ENCODE peak calls at places on chromosomes 7 and 10, in five cellular contexts. One of them, this sample, is unnamed.

GRCh38 chr7:36661135-36661840 is 63.0 kb downstream of the AOAH start:
- DNase-seq in HepG2: no peak
- DNase-seq in SK-N-SH: no peak
- DNase-seq in HCT116: peak
- DNase-seq in H1: no peak
- DNase-seq in this sample: no peak

GRCh38 chr10:30788307-30788706 is 158.8 kb upstream of the LYZL2 start:
- DNase-seq in HepG2: no peak
- DNase-seq in HCT116: no peak
- DNase-seq in H1: no peak
- DNase-seq in SK-N-SH: no peak
- DNase-seq in this sample: no peak

GRCh38 chr7:768881-769504 is 41.9 kb upstream of the PRKAR1B start:
- DNase-seq in HepG2: no peak
- DNase-seq in SK-N-SH: peak
- DNase-seq in HCT116: no peak
- DNase-seq in H1: peak
- DNase-seq in this sample: no peak

GRCh38 chr7:12250232-12250631 is 39.1 kb downstream of the TMEM106B start:
- DNase-seq in H1: no peak
- DNase-seq in SK-N-SH: no peak
- DNase-seq in HCT116: no peak
- DNase-seq in HepG2: no peak
- DNase-seq in this sample: no peak

GRCh38 chr10:103852856-103853255 is 2.5 kb downstream of the SH3PXD2A start:
- DNase-seq in H1: no peak
- DNase-seq in HCT116: no peak
- DNase-seq in SK-N-SH: no peak
- DNase-seq in HepG2: no peak
- DNase-seq in this sample: no peak

GRCh38 chr10:6083523-6084475 is 5.0 kb upstream of the RBM17 start:
- DNase-seq in HepG2: no peak
- DNase-seq in HCT116: no peak
- DNase-seq in H1: no peak
- DNase-seq in SK-N-SH: no peak
- DNase-seq in this sample: no peak

GRCh38 chr7:84614821-84615506 is 420.4 kb upstream of the SEMA3A start:
- DNase-seq in HCT116: peak
- DNase-seq in H1: no peak
- DNase-seq in SK-N-SH: no peak
- DNase-seq in HepG2: no peak
- DNase-seq in this sample: peak

GRCh38 chr10:122140941-122141623 is 130.0 kb upstream of the BTBD16 start:
- DNase-seq in H1: no peak
- DNase-seq in HepG2: peak
- DNase-seq in SK-N-SH: no peak
- DNase-seq in HCT116: peak
- DNase-seq in this sample: no peak

GRCh38 chr7:141053626-141054025 is 20.2 kb upstream of the TMEM178B start:
- DNase-seq in SK-N-SH: no peak
- DNase-seq in H1: no peak
- DNase-seq in HCT116: no peak
- DNase-seq in HepG2: no peak
- DNase-seq in this sample: no peak

GRCh38 chr10:33055636-33056035 is 97.6 kb upstream of the ITGB1 start:
- DNase-seq in HepG2: no peak
- DNase-seq in SK-N-SH: no peak
- DNase-seq in HCT116: no peak
- DNase-seq in H1: no peak
- DNase-seq in this sample: no peak

GRCh38 chr7:14305233-14305866 is 315.9 kb upstream of the ETV1 start:
- DNase-seq in SK-N-SH: no peak
- DNase-seq in HCT116: peak
- DNase-seq in HepG2: no peak
- DNase-seq in H1: no peak
- DNase-seq in this sample: no peak

GRCh38 chr7:77887567-77887966 is 89.0 kb downstream of the PHTF2 start:
- DNase-seq in H1: no peak
- DNase-seq in HCT116: no peak
- DNase-seq in SK-N-SH: no peak
- DNase-seq in HepG2: no peak
- DNase-seq in this sample: no peak

GRCh38 chr10:117431160-117431559 is 55.9 kb upstream of the PDZD8 start:
- DNase-seq in SK-N-SH: no peak
- DNase-seq in HCT116: peak
- DNase-seq in H1: no peak
- DNase-seq in HepG2: no peak
- DNase-seq in this sample: no peak

GRCh38 chr10:12262278-12262981 is 66.4 kb downstream of the CDC123 start:
- DNase-seq in SK-N-SH: no peak
- DNase-seq in HCT116: no peak
- DNase-seq in HepG2: peak
- DNase-seq in H1: no peak
- DNase-seq in this sample: peak

GRCh38 chr7:28292826-28293528 is 112.4 kb upstream of the JAZF1 start:
- DNase-seq in H1: no peak
- DNase-seq in SK-N-SH: no peak
- DNase-seq in HepG2: no peak
- DNase-seq in HCT116: no peak
- DNase-seq in this sample: no peak

GRCh38 chr10:4127518-4128315 is 342.7 kb upstream of the KLF6 start:
- DNase-seq in H1: no peak
- DNase-seq in SK-N-SH: no peak
- DNase-seq in HCT116: no peak
- DNase-seq in HepG2: peak
- DNase-seq in this sample: peak

GRCh38 chr10:5373891-5374611 is 9.3 kb downstream of the UCN3 start:
- DNase-seq in HCT116: no peak
- DNase-seq in H1: peak
- DNase-seq in HepG2: peak
- DNase-seq in SK-N-SH: no peak
- DNase-seq in this sample: no peak

DNA sequence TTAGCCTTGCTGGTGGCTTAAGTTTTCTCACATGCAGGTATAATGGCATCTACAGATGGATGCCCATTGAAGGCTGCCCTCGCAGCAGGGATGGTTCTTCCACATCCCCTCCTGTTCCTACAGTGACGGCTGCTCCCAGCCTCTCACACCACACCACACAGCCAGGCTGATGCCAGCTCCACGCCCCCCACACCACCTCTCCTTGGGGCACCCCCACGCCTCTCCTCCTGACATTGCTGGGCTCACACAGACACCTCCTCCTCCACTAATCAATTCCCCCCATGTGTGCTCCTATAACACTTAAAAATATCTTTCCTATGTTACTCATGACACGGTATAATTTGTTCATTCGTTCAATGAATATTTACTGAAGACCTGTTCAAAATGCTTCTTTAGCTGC is 244.0 kb downstream of the WDR37 start:
- DNase-seq in H1: peak
- DNase-seq in SK-N-SH: no peak
- DNase-seq in HCT116: no peak
- DNase-seq in HepG2: no peak
- DNase-seq in this sample: no peak
- TF ChIP-seq JUND in H1: no peak
- TF ChIP-seq JUND in SK-N-SH: no peak
- TF ChIP-seq JUND in HCT116: no peak
- TF ChIP-seq JUND in HepG2: no peak
- TF ChIP-seq JUND in this sample: no peak

DNA sequence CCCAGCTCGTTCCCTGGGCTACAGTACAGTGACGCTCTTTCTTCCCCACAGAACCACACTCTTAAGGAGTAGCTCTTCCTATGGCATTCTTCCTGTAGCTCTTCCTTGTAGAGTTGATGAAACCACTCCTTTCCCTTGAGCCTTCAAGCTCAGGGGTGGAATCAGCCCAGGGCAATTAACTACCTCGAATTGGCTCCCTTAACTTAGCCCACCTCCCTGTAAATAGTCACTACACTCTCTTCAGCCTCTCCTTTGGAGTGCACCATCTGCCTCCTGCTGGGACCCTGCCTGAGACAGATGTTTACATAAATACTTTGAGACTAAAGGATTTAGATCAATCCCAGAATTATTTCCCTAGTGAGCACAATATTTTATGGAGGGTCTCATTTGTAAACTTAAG is 537.8 kb upstream of the AUTS2 start:
- DNase-seq in H1: no peak
- DNase-seq in HepG2: no peak
- DNase-seq in HCT116: no peak
- DNase-seq in SK-N-SH: no peak
- DNase-seq in this sample: no peak
- TF ChIP-seq JUND in H1: no peak
- TF ChIP-seq JUND in HepG2: no peak
- TF ChIP-seq JUND in HCT116: no peak
- TF ChIP-seq JUND in SK-N-SH: no peak
- TF ChIP-seq JUND in this sample: no peak

GRCh38 chr7:147012670-147013069 is 896.1 kb downstream of the CNTNAP2 start:
- DNase-seq in HepG2: no peak
- DNase-seq in HCT116: no peak
- DNase-seq in H1: no peak
- DNase-seq in SK-N-SH: no peak
- DNase-seq in this sample: no peak

GRCh38 chr7:147008530-147008929 is 891.9 kb downstream of the CNTNAP2 start:
- DNase-seq in SK-N-SH: no peak
- DNase-seq in HCT116: no peak
- DNase-seq in HepG2: peak
- DNase-seq in H1: no peak
- DNase-seq in this sample: no peak

GRCh38 chr7:147014596-147014995 is 898.0 kb downstream of the CNTNAP2 start:
- DNase-seq in HCT116: no peak
- DNase-seq in H1: no peak
- DNase-seq in HepG2: no peak
- DNase-seq in SK-N-SH: no peak
- DNase-seq in this sample: no peak

GRCh38 chr7:147015999-147016398 is 899.4 kb downstream of the CNTNAP2 start:
- DNase-seq in HepG2: no peak
- DNase-seq in HCT116: no peak
- DNase-seq in SK-N-SH: no peak
- DNase-seq in H1: no peak
- DNase-seq in this sample: no peak

GRCh38 chr7:147013820-147014219 is 897.2 kb downstream of the CNTNAP2 start:
- DNase-seq in SK-N-SH: no peak
- DNase-seq in H1: no peak
- DNase-seq in HepG2: no peak
- DNase-seq in HCT116: no peak
- DNase-seq in this sample: no peak
- TF ChIP-seq JUND in SK-N-SH: no peak
- TF ChIP-seq JUND in H1: no peak
- TF ChIP-seq JUND in HepG2: no peak
- TF ChIP-seq JUND in HCT116: no peak
- TF ChIP-seq JUND in this sample: no peak

DNA sequence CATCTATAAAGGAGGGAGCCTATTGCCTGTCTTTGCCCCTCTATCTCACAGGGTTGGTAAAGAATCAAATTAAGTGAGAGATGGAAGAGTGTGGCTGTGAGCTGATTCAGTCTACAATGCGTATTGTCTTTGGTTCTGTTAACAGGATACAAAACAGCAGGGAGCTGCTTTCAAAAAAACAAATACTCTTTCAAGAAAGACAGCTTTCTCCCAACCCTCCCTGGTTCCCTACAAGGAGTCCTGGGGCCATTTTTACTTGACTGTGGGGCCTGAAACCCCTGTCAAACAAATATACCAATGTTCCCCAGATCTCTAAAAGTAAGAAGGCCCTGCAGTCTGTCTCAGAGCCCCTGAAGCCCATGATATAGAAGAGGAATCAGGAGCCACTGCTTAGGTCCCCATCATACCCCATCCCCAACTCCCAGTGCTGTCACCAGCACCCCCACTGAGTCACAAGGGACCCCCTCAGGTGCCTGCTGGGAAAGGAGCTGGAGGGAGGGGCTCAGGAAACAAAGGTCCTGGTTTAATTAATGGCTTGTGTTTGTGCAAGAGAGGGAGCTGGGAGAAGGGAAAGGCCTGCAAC is 182.1 kb upstream of the GHITM start:
- DNase-seq in HCT116: no peak
- DNase-seq in HepG2: no peak
- DNase-seq in SK-N-SH: no peak
- DNase-seq in H1: no peak
- DNase-seq in this sample: no peak
- TF ChIP-seq JUND in HCT116: no peak
- TF ChIP-seq JUND in HepG2: no peak
- TF ChIP-seq JUND in SK-N-SH: no peak
- TF ChIP-seq JUND in H1: no peak
- TF ChIP-seq JUND in this sample: no peak

GRCh38 chr10:113047605-113047962 is 97.5 kb downstream of the TCF7L2 start:
- DNase-seq in HepG2: no peak
- DNase-seq in H1: no peak
- DNase-seq in HCT116: no peak
- DNase-seq in SK-N-SH: no peak
- DNase-seq in this sample: no peak

GRCh38 chr10:113044015-113044755 is 94.1 kb downstream of the TCF7L2 start:
- DNase-seq in H1: no peak
- DNase-seq in HCT116: no peak
- DNase-seq in HepG2: no peak
- DNase-seq in SK-N-SH: no peak
- DNase-seq in this sample: no peak

GRCh38 chr10:113047151-113047550 is 97.1 kb downstream of the TCF7L2 start:
- DNase-seq in SK-N-SH: no peak
- DNase-seq in HCT116: no peak
- DNase-seq in H1: no peak
- DNase-seq in HepG2: no peak
- DNase-seq in this sample: no peak

GRCh38 chr10:113042961-113043360 is 92.9 kb downstream of the TCF7L2 start:
- DNase-seq in HCT116: no peak
- DNase-seq in H1: no peak
- DNase-seq in SK-N-SH: no peak
- DNase-seq in HepG2: no peak
- DNase-seq in this sample: no peak

GRCh38 chr10:113045155-113046055 is 95.4 kb downstream of the TCF7L2 start:
- DNase-seq in HepG2: no peak
- DNase-seq in H1: no peak
- DNase-seq in SK-N-SH: no peak
- DNase-seq in HCT116: no peak
- DNase-seq in this sample: no peak
- TF ChIP-seq JUND in HepG2: no peak
- TF ChIP-seq JUND in H1: no peak
- TF ChIP-seq JUND in SK-N-SH: peak
- TF ChIP-seq JUND in HCT116: no peak
- TF ChIP-seq JUND in this sample: no peak

GRCh38 chr7:133295484-133295883 is 42.6 kb downstream of the EXOC4 start:
- DNase-seq in H1: no peak
- DNase-seq in HCT116: no peak
- DNase-seq in SK-N-SH: no peak
- DNase-seq in HepG2: no peak
- DNase-seq in this sample: no peak
- TF ChIP-seq JUND in H1: no peak
- TF ChIP-seq JUND in HCT116: no peak
- TF ChIP-seq JUND in SK-N-SH: no peak
- TF ChIP-seq JUND in HepG2: no peak
- TF ChIP-seq JUND in this sample: no peak